ENCODE peak calls at places on chromosome 22, in five cellular contexts. G is GM12878, A is H1, N is HepG2, J is K562. Y is an unnamed sample.

GRCh38 chr22:41672780-41673509 is 15.7 kb downstream of the SNU13 start:
- DNase-seq in A (no peak), G (no peak), N (no peak), J (peak), Y (peak)

GRCh38 chr22:29308791-29309262 is 2.4 kb downstream of the GAS2L1 start:
- DNase-seq in G (no peak), J (no peak), A (peak), N (no peak), Y (peak)

GRCh38 chr22:26894766-26895485 is 237.5 kb downstream of the MIAT start:
- DNase-seq in N (peak), G (no peak), A (peak), J (no peak), Y (no peak)

GRCh38 chr22:37492428-37493344 is 6.5 kb upstream of the MFNG start:
- DNase-seq in G (no peak), J (peak), N (no peak), A (peak), Y (peak)

GRCh38 chr22:38187413-38188212 is 6.0 kb upstream of the PLA2G6 start:
- DNase-seq in J (no peak), A (no peak), N (peak), G (no peak), Y (no peak)

GRCh38 chr22:43014062-43014875 is 680 bp downstream of the PACSIN2 start:
- DNase-seq in N (peak), G (no peak), J (peak), A (peak), Y (peak)

GRCh38 chr22:35454416-35455054 is 54.6 kb downstream of the MCM5 start:
- DNase-seq in G (no peak), J (no peak), A (no peak), N (no peak), Y (no peak)

GRCh38 chr22:25334091-25334490 is 114.7 kb downstream of the CRYBB2 start:
- DNase-seq in J (peak), A (peak), N (peak), G (peak), Y (peak)

GRCh38 chr22:21726650-21727049 is 8.9 kb downstream of the YPEL1 start:
- DNase-seq in G (no peak), J (peak), A (peak), N (peak), Y (peak)

GRCh38 chr22:42700355-42700754 is 20.3 kb downstream of the A4GALT start:
- DNase-seq in G (no peak), J (no peak), A (no peak), N (no peak), Y (no peak)

GRCh38 chr22:27270818-27271510 is 530.6 kb downstream of the MN1 start:
- DNase-seq in J (no peak), G (no peak), A (no peak), N (no peak), Y (no peak)

GRCh38 chr22:36383110-36383581 is 4.6 kb downstream of the MYH9 start:
- DNase-seq in J (peak), N (no peak), A (no peak), G (peak), Y (no peak)

GRCh38 chr22:37991738-37992442 is 7.5 kb upstream of the SOX10 start:
- DNase-seq in J (no peak), A (no peak), G (no peak), N (no peak), Y (no peak)

GRCh38 chr22:40385041-40385782 is 14.8 kb downstream of the SGSM3 start:
- DNase-seq in J (no peak), A (no peak), N (no peak), G (no peak), Y (no peak)
- TF ChIP-seq CREB1 in J (no peak), A (no peak), N (no peak), G (no peak), Y (no peak)

GRCh38 chr22:17117400-17117799 is 3.8 kb downstream of the TMEM121B start:
- DNase-seq in J (no peak), A (no peak), N (no peak), G (no peak), Y (no peak)
- H3K27ac ChIP-seq in J (no peak), A (no peak), N (no peak), G (no peak), Y (no peak)

DNA sequence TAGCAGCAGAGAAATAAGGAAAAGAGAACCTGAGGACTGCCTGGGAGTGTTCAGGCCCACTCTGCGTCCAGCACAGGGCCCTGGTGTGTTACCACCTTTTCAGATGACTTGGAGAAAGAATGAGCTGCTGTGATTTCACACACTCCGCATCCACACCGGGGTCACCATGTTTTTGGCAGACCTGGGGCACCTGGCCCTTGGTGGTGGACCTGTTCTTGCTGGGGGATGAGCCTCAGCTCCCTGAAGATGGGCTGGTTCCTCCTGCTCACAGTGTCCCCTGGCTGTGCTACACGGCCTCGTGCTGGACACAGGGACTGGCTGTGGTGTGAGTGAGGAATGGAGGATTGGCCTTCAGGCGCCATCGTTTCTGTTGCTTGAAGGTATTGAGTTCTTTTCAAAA is 1381.4 kb downstream of the TBC1D22A start:
- DNase-seq in G (no peak), N (no peak), A (no peak), J (no peak), Y (no peak)
- TF ChIP-seq CREB1 in G (no peak), N (no peak), A (no peak), J (no peak), Y (no peak)

DNA sequence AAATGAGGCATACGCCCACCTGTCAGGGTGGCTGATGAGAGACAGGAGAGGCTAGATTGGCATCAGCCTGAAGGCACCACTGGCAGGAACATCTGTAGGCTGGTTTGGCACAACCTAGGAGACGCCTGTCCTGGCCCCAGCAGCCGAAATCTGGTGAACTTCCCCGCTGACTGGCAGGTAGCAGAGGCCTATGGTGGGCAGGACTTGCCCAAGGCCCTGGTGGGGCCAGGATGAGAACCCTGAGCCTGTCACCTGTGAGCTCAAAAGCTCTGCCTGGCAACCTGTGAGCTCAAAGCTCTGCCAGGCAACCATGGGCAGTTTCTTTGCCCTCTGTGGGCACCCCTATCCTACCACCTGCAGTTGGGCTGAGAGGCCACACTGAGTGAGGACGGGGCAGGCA is 2.5 kb downstream of the DERL3 start:
- DNase-seq in N (no peak), A (no peak), G (no peak), J (no peak), Y (no peak)
- H3K27ac ChIP-seq in N (no peak), A (no peak), G (no peak), J (no peak), Y (no peak)

GRCh38 chr22:46286006-46286405 is 10.7 kb upstream of the GTSE1 start:
- DNase-seq in A (no peak), J (no peak), N (no peak), G (no peak), Y (no peak)

GRCh38 chr22:46288846-46289243 is 7.8 kb upstream of the GTSE1 start:
- DNase-seq in A (no peak), G (no peak), J (no peak), N (no peak), Y (no peak)

GRCh38 chr22:46286941-46287872 is 9.5 kb upstream of the GTSE1 start:
- DNase-seq in A (no peak), J (no peak), N (no peak), G (no peak), Y (no peak)

GRCh38 chr22:46289244-46289891 is 7.3 kb upstream of the GTSE1 start:
- DNase-seq in J (no peak), N (no peak), A (no peak), G (no peak), Y (no peak)

DNA sequence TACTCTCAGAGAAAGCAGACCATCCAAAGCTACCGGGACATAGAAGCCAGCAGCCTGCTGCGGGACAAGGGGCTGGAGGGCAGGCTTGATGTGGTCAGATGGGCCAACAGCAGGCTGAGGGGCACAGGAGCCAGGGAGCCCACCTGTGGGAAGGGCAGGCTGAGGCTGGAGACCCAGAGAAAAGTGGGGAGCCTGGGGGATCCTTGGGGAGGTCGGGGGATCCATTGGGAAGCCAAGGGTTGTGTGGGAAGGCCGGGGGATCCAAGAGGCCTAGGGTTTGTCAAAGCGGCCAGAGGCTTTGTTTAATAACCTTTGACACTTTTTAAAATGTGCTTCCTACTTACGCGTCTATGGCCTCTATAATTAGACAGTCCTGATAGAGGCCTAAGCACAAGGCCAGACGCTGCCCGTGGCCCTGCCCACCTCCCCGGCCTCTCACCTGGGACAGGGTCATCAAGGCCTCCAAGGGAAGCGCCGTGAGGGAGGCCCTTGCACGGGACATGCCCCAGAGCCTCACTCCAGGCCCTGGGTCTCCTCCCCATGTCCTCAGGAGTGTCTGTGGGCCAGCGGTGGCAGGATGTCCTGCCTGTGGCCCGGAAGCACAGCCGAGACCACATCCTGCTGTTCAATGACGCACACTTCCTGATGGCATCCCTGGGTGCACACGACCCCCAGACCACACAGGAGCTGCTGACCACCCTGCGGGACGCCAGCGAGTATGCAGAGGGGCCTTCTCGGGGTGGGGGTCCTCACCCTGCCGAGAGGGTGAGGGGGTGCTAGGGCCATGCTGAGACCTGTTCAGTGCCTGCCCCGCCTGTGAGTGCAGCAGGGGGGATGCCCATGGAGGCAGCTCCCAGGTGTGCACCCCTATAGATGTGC is 8.6 kb upstream of the GTSE1 start:
- DNase-seq in G (peak), N (no peak), J (no peak), A (no peak), Y (no peak)
- TF ChIP-seq CREB1 in G (peak), N (no peak), J (no peak), A (no peak), Y (no peak)

DNA sequence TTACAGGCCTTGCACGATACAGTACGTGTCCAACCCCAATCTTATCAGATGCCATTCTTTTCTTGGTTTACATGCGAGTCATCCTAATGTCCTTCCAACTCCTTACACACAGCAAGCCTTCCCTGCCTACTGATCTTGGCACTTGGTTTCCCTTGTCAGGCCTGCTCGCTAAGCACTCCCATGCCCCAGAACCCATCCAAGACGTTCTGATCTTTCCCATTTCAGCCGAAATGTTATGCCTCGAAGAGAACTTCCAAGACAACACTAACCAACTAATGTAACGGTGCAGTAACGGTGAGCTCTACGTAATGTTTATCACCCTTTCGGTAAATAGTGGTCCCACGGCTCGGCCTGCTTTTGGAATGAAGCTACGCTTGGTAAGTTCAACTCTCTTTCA is 521 bp downstream of the PES1 start:
- DNase-seq in A (no peak), N (no peak), G (no peak), J (no peak), Y (no peak)
- H3K27ac ChIP-seq in A (peak), N (peak), G (peak), J (peak), Y (no peak)

DNA sequence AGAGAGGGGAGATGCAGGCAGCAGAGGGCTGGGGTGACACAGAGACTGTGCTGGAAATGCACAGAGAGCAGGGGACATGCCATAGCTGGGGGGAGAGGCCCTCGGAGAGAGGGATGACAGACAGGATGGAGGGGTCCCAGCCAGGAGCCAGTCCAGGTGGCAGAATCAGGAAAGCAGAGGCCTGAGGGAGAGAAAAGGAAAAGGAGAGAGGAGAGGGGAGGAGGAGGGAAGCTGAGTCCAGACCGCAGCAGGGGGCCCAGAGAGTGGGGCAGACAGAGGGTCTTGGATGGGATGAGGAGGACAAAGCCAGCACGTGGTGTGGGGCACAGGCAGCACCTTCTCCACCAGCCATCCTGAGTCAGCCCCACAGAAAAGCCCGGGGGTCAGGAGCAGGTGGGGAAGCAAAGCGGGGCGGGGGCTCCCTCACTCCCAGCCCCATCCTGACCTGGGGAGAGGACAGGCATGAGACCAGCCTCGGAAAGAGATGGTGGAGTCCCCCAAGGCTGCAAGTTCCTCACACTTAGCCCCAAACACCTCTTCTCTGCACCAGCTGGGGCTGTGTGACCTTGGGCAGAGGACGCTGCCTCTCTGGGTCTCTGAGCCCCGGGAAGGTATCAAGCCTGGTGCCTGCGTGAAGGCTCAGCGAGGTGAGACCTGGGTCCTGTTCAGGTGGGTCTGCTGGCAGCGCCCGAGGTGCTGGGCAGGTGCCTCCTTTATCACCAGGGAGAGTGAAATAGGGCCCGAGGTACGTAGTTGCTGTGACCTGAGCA is 47.9 kb downstream of the IGLL1 start:
- DNase-seq in N (no peak), G (no peak), A (no peak), J (no peak), Y (no peak)
- TF ChIP-seq CREB1 in N (no peak), G (no peak), A (no peak), J (no peak), Y (no peak)

GRCh38 chr22:20424937-20425587 is 12.6 kb downstream of the SCARF2 start:
- DNase-seq in G (no peak), J (peak), N (no peak), A (no peak), Y (peak)

GRCh38 chr22:20422965-20423635 is 14.5 kb downstream of the SCARF2 start:
- DNase-seq in A (no peak), G (no peak), J (no peak), N (no peak), Y (no peak)

GRCh38 chr22:20425821-20426615 is 11.6 kb downstream of the SCARF2 start:
- DNase-seq in A (no peak), G (no peak), N (no peak), J (no peak), Y (peak)

GRCh38 chr22:20423636-20424511 is 13.8 kb downstream of the SCARF2 start:
- DNase-seq in J (peak), A (no peak), N (peak), G (no peak), Y (no peak)

GRCh38 chr22:20424553-20424936 is 13.1 kb downstream of the SCARF2 start:
- DNase-seq in J (no peak), G (no peak), N (no peak), A (no peak), Y (no peak)
- H3K27ac ChIP-seq in J (no peak), G (no peak), N (no peak), A (no peak), Y (no peak)